ENCODE peak calls at places on chromosomes 3 and 15, in eight cellular contexts. Z is OCI-LY7; M is activated naive CD8-positive, alpha-beta T cell treated with anti-CD3 and anti-CD28 coated beads, Interleukin-2, amount 50 U/mL, for 24 hours; W is breast epithelium; H is mesendoderm; A is stimulated activated CD8-positive, alpha-beta memory T cell treated with anti-CD3 and anti-CD28 coated beads, Interleukin-4, amount 100 ng/mL, for 1 hour; J is AG20443; Y is mucosa of descending colon. T is an unnamed sample.

GRCh38 chr3:109114746-109115145 is 3.2 kb downstream of the MORC1 start:
- DNase-seq in Z (no peak), M (no peak), W (no peak), H (no peak), A (no peak), J (no peak), Y (no peak), T (no peak)

GRCh38 chr3:15405448-15406050 is 21.8 kb downstream of the METTL6 start:
- DNase-seq in Z (peak; percentile 82), M (no peak), W (no peak), H (peak; percentile 57), A (no peak), J (peak; percentile 62), Y (no peak), T (peak; percentile 48)

GRCh38 chr15:52658955-52659354 is 20.2 kb downstream of the ATOSA start:
- DNase-seq in Z (no peak), M (no peak), W (no peak), H (no peak), A (no peak), J (no peak), Y (no peak), T (peak; percentile 40)

GRCh38 chr3:85560088-85560790 is 601.5 kb downstream of the CADM2 start:
- DNase-seq in Z (no peak), M (no peak), W (peak; percentile 50), H (no peak), A (no peak), J (no peak), Y (no peak), T (peak; percentile 70)

GRCh38 chr3:159795776-159796175 is 192.9 kb upstream of the IL12A start:
- DNase-seq in Z (no peak), M (no peak), W (no peak), H (no peak), A (no peak), J (no peak), Y (no peak), T (no peak)

GRCh38 chr15:67164401-67164791 is 90.1 kb downstream of the AAGAB start:
- DNase-seq in Z (no peak), M (no peak), W (no peak), H (no peak), A (no peak), J (no peak), Y (peak; percentile 38), T (no peak)

GRCh38 chr15:99993681-99994131 is 260.5 kb upstream of the LYSMD4 start:
- DNase-seq in Z (no peak), M (no peak), W (no peak), H (no peak), A (no peak), J (no peak), Y (no peak), T (no peak)

GRCh38 chr3:129727707-129728106 is 121.2 kb upstream of the PLXND1 start:
- DNase-seq in Z (no peak), M (no peak), W (no peak), H (peak; percentile 90), A (no peak), J (no peak), Y (no peak), T (no peak)

GRCh38 chr15:74552761-74553441 is 11.9 kb downstream of the ARID3B start:
- DNase-seq in Z (no peak), M (no peak), W (no peak), H (no peak), A (no peak), J (no peak), Y (no peak), T (no peak)

GRCh38 chr3:116005404-116005803 is 382.1 kb downstream of the GAP43 start:
- DNase-seq in Z (no peak), M (no peak), W (no peak), H (peak; percentile 96), A (no peak), J (peak; percentile 92), Y (peak; percentile 42), T (peak; percentile 100)

GRCh38 chr3:138471481-138471880 is 37.1 kb downstream of the ESYT3 start:
- DNase-seq in Z (no peak), M (no peak), W (no peak), H (no peak), A (no peak), J (no peak), Y (no peak), T (no peak)

GRCh38 chr15:75606711-75607684 is 18.5 kb downstream of the SNUPN start:
- DNase-seq in Z (no peak), M (no peak), W (no peak), H (no peak), A (no peak), J (no peak), Y (no peak), T (peak; percentile 21)

GRCh38 chr15:55630921-55631320 is 42.8 kb upstream of the PYGO1 start:
- DNase-seq in Z (no peak), M (no peak), W (no peak), H (no peak), A (no peak), J (no peak), Y (no peak), T (no peak)

GRCh38 chr3:153029350-153029749 is 132.7 kb upstream of the RAP2B start:
- DNase-seq in Z (no peak), M (no peak), W (no peak), H (no peak), A (no peak), J (no peak), Y (no peak), T (peak; percentile 95)

GRCh38 chr15:90845201-90845949 is 23.0 kb upstream of the FURIN start:
- DNase-seq in Z (peak; percentile 71), M (peak; percentile 59), W (no peak), H (no peak), A (no peak), J (peak; percentile 84), Y (no peak), T (peak; percentile 92)

GRCh38 chr15:77974098-77974414 is 103.5 kb downstream of the TBC1D2B start:
- DNase-seq in Z (no peak), M (no peak), W (peak; percentile 56), H (no peak), A (no peak), J (peak; percentile 79), Y (peak; percentile 62), T (peak; percentile 72)

GRCh38 chr3:65993134-65993900 is 45.4 kb downstream of the MAGI1 start:
- DNase-seq in Z (no peak), M (no peak), W (no peak), H (no peak), A (no peak), J (no peak), Y (no peak), T (no peak)

GRCh38 chr3:37030573-37030972 is 37.3 kb downstream of the MLH1 start:
- DNase-seq in Z (no peak), M (no peak), W (no peak), H (no peak), A (no peak), J (no peak), Y (no peak), T (no peak)

GRCh38 chr3:124529826-124530571 is 200.3 kb upstream of the UMPS start:
- DNase-seq in Z (no peak), M (no peak), W (peak; percentile 68), H (peak; percentile 67), A (no peak), J (no peak), Y (no peak), T (no peak)

GRCh38 chr15:35309886-35310285 is 224.8 kb upstream of the NANOGP8 start:
- DNase-seq in Z (no peak), M (no peak), W (no peak), H (no peak), A (no peak), J (peak; percentile 17), Y (no peak), T (peak; percentile 55)

GRCh38 chr15:78065284-78065872 is 12.1 kb downstream of the TBC1D2B start:
- DNase-seq in Z (no peak), M (no peak), W (peak; percentile 90), H (peak; percentile 65), A (no peak), J (peak; percentile 93), Y (peak; percentile 74), T (peak; percentile 99)

GRCh38 chr3:129440648-129441190 is 695 bp downstream of the IFT122 start:
- DNase-seq in Z (no peak), M (no peak), W (no peak), H (no peak), A (no peak), J (no peak), Y (no peak), T (no peak)